ENCODE peak calls at places on chromosomes 5 and 9, in eight cellular contexts. L is kidney; B is PC-9; F is activated naive CD8-positive, alpha-beta T cell treated with anti-CD3 and anti-CD28 coated beads, Interleukin-2, amount 50 U/mL, for 24 hours; S is RCC 7860; I is stimulated activated CD4-positive, alpha-beta T cell treated with anti-CD3 and anti-CD28 coated beads, Interleukin-2, amount 100 ng/mL, for 4 hours; G is NCI-H748 treated with DMSO at 0.1 percent for 48 hours; U is AG09319. Y is an unnamed sample.

GRCh38 chr9:125462766-125463384 is 201.2 kb downstream of the GAPVD1 start:
- DNase-seq in L (no peak), B (no peak), F (no peak), S (no peak), I (no peak), G (no peak), U (no peak), Y (no peak)

GRCh38 chr5:180990086-180990888 is 1.6 kb downstream of the BTNL3 start:
- DNase-seq in L (no peak), B (no peak), F (no peak), S (no peak), I (no peak), G (no peak), U (no peak), Y (no peak)

GRCh38 chr9:137972988-137973470 is 95.4 kb downstream of the CACNA1B start:
- DNase-seq in L (peak), B (no peak), F (no peak), S (no peak), I (no peak), G (no peak), U (no peak), Y (no peak)

GRCh38 chr5:97666767-97667166 is 483.7 kb upstream of the RIOK2 start:
- DNase-seq in L (no peak), B (no peak), F (no peak), S (no peak), I (no peak), G (no peak), U (no peak), Y (no peak)

GRCh38 chr5:81971086-81971693 is 633 bp upstream of the ATG10 start:
- DNase-seq in L (no peak), B (peak), F (peak), S (no peak), I (no peak), G (peak), U (no peak), Y (no peak)

GRCh38 chr9:125514468-125514867 is 192.5 kb downstream of the MAPKAP1 start:
- DNase-seq in L (no peak), B (no peak), F (no peak), S (no peak), I (no peak), G (no peak), U (no peak), Y (no peak)

GRCh38 chr9:110655723-110656641 is 12.6 kb upstream of the MUSK start:
- DNase-seq in L (peak), B (no peak), F (no peak), S (no peak), I (no peak), G (no peak), U (peak), Y (no peak)

GRCh38 chr9:106954562-106954961 is 91.6 kb downstream of the ZNF462 start:
- DNase-seq in L (no peak), B (no peak), F (no peak), S (no peak), I (no peak), G (no peak), U (no peak), Y (no peak)

GRCh38 chr9:124593080-124594058 is 86.2 kb upstream of the NR5A1 start:
- DNase-seq in L (no peak), B (no peak), F (no peak), S (no peak), I (no peak), G (no peak), U (no peak), Y (peak)

GRCh38 chr9:129587487-129588262 is 33.2 kb downstream of the C9orf50 start:
- DNase-seq in L (peak), B (no peak), F (no peak), S (no peak), I (no peak), G (no peak), U (no peak), Y (peak)

GRCh38 chr9:90838098-90838497 is 36.5 kb downstream of the SYK start:
- DNase-seq in L (no peak), B (no peak), F (no peak), S (no peak), I (no peak), G (no peak), U (no peak), Y (no peak)

GRCh38 chr5:20832204-20833080 is 844.4 kb upstream of the CDH18 start:
- DNase-seq in L (no peak), B (no peak), F (no peak), S (no peak), I (no peak), G (no peak), U (no peak), Y (no peak)

GRCh38 chr5:144886668-144887067 is 716.0 kb downstream of the KCTD16 start:
- DNase-seq in L (no peak), B (no peak), F (no peak), S (no peak), I (no peak), G (no peak), U (no peak), Y (no peak)

GRCh38 chr5:124572973-124573372 is 173.5 kb downstream of the ZNF608 start:
- DNase-seq in L (no peak), B (no peak), F (no peak), S (no peak), I (no peak), G (peak), U (no peak), Y (no peak)

GRCh38 chr9:22165144-22165543 is 156.0 kb upstream of the CDKN2B start:
- DNase-seq in L (no peak), B (no peak), F (no peak), S (no peak), I (no peak), G (no peak), U (no peak), Y (no peak)

GRCh38 chr9:69785757-69786156 is 25.9 kb upstream of the PTAR1 start:
- DNase-seq in L (no peak), B (no peak), F (no peak), S (peak), I (no peak), G (no peak), U (no peak), Y (peak)

GRCh38 chr9:89277043-89277442 is 34.0 kb upstream of the CKS2 start:
- DNase-seq in L (no peak), B (no peak), F (no peak), S (no peak), I (no peak), G (no peak), U (no peak), Y (no peak)

GRCh38 chr9:77402286-77402685 is 225.0 kb downstream of the VPS13A start:
- DNase-seq in L (no peak), B (no peak), F (no peak), S (no peak), I (no peak), G (no peak), U (no peak), Y (no peak)

GRCh38 chr5:67206381-67207328 is 10.1 kb upstream of the CD180 start:
- DNase-seq in L (peak), B (peak), F (peak), S (peak), I (peak), G (no peak), U (no peak), Y (no peak)

GRCh38 chr5:139852696-139853095 is 57.1 kb downstream of the PSD2 start:
- DNase-seq in L (peak), B (no peak), F (no peak), S (no peak), I (no peak), G (no peak), U (no peak), Y (no peak)

GRCh38 chr9:111903996-111904395 is 7.4 kb downstream of the UGCG start:
- DNase-seq in L (no peak), B (no peak), F (no peak), S (no peak), I (no peak), G (no peak), U (no peak), Y (no peak)

GRCh38 chr9:136531904-136532798 is 13.7 kb downstream of the NOTCH1 start:
- DNase-seq in L (no peak), B (no peak), F (no peak), S (no peak), I (no peak), G (no peak), U (no peak), Y (no peak)

GRCh38 chr9:967436-967835 is 9.0 kb upstream of the DMRT3 start:
- DNase-seq in L (no peak), B (no peak), F (no peak), S (no peak), I (no peak), G (no peak), U (no peak), Y (no peak)

GRCh38 chr5:151005975-151006576 is 14.3 kb upstream of the GPX3 start:
- DNase-seq in L (peak), B (no peak), F (no peak), S (no peak), I (no peak), G (no peak), U (peak), Y (peak)

GRCh38 chr5:662751-663435 is 30.3 kb downstream of the TPPP start:
- DNase-seq in L (peak), B (no peak), F (no peak), S (no peak), I (no peak), G (no peak), U (no peak), Y (no peak)

GRCh38 chr9:115614931-115615401 is 497.0 kb upstream of the TNC start:
- DNase-seq in L (no peak), B (no peak), F (no peak), S (peak), I (no peak), G (no peak), U (no peak), Y (no peak)

GRCh38 chr9:111896942-111897830 is 572 bp downstream of the UGCG start:
- DNase-seq in L (peak), B (no peak), F (peak), S (no peak), I (peak), G (peak), U (no peak), Y (no peak)

Y was measured in foreskin melanocyte.